ENCODE peak calls at places on chromosomes 11 and 22, in seven cellular contexts. J is mesendoderm, Z is body of pancreas, E is hepatocyte, V is neuronal stem cell, U is ovary, H is heart right ventricle. M is an unnamed sample.

GRCh38 chr11:9120659-9121350 is 29.4 kb upstream of the SCUBE2 start:
- DNase-seq in J (peak), Z (no peak), E (no peak), V (peak), U (no peak), H (no peak), M (peak)

GRCh38 chr11:115985896-115986295 is 481.7 kb upstream of the CADM1 start:
- DNase-seq in J (no peak), Z (no peak), E (no peak), V (no peak), U (no peak), H (no peak), M (no peak)

GRCh38 chr11:57054782-57055181 is 66.1 kb downstream of the OR5AK2 start:
- DNase-seq in J (no peak), Z (no peak), E (no peak), V (no peak), U (no peak), H (no peak), M (no peak)

GRCh38 chr11:22567759-22568158 is 57.9 kb downstream of the FANCF start:
- DNase-seq in J (no peak), Z (no peak), E (no peak), V (no peak), U (no peak), H (no peak), M (no peak)

GRCh38 chr11:96424693-96425092 is 34.9 kb downstream of the JRKL start:
- DNase-seq in J (peak), Z (no peak), E (no peak), V (no peak), U (no peak), H (no peak), M (no peak)

GRCh38 chr22:42273855-42274451 is 3.5 kb upstream of the TCF20 start:
- DNase-seq in J (peak), Z (no peak), E (no peak), V (no peak), U (no peak), H (no peak), M (peak)

GRCh38 chr11:2468363-2469240 is 23.8 kb downstream of the KCNQ1 start:
- DNase-seq in J (no peak), Z (no peak), E (peak), V (no peak), U (no peak), H (no peak), M (no peak)

GRCh38 chr22:17781319-17782031 is 7.2 kb upstream of the BID start:
- DNase-seq in J (no peak), Z (peak), E (peak), V (no peak), U (no peak), H (no peak), M (no peak)

GRCh38 chr11:8006349-8006977 is 19.3 kb downstream of the EIF3F start:
- DNase-seq in J (peak), Z (peak), E (peak), V (peak), U (peak), H (peak), M (peak)

GRCh38 chr11:59707371-59707770 is 6.3 kb downstream of the OR10V1 start:
- DNase-seq in J (no peak), Z (no peak), E (no peak), V (no peak), U (no peak), H (no peak), M (no peak)

GRCh38 chr11:105786766-105787165 is 176.9 kb downstream of the GRIA4 start:
- DNase-seq in J (no peak), Z (no peak), E (no peak), V (no peak), U (no peak), H (no peak), M (no peak)

GRCh38 chr11:82763167-82763566 is 29.5 kb upstream of the FAM181B start:
- DNase-seq in J (no peak), Z (no peak), E (no peak), V (no peak), U (no peak), H (no peak), M (no peak)

GRCh38 chr22:43201486-43202219 is 14.7 kb upstream of the TTLL12 start:
- DNase-seq in J (no peak), Z (no peak), E (no peak), V (no peak), U (no peak), H (no peak), M (no peak)

GRCh38 chr11:121722431-121723256 is 269.9 kb upstream of the SORL1-AS1 start:
- DNase-seq in J (peak), Z (peak), E (peak), V (peak), U (peak), H (peak), M (peak)

GRCh38 chr22:26552466-26552865 is 37.5 kb downstream of the TPST2 start:
- DNase-seq in J (no peak), Z (no peak), E (no peak), V (no peak), U (no peak), H (no peak), M (no peak)

GRCh38 chr11:65502274-65502851 is 3.5 kb downstream of the MALAT1 start:
- DNase-seq in J (peak), Z (no peak), E (no peak), V (no peak), U (no peak), H (no peak), M (no peak)

GRCh38 chr22:34688825-34689224 is 377.1 kb upstream of the ISX start:
- DNase-seq in J (peak), Z (no peak), E (no peak), V (no peak), U (no peak), H (no peak), M (no peak)

GRCh38 chr11:28547395-28547794 is 439.2 kb downstream of the METTL15 start:
- DNase-seq in J (no peak), Z (no peak), E (no peak), V (no peak), U (no peak), H (no peak), M (no peak)

GRCh38 chr22:24066260-24066659 is 55.2 kb downstream of the CABIN1 start:
- DNase-seq in J (no peak), Z (no peak), E (no peak), V (no peak), U (no peak), H (peak), M (no peak)

GRCh38 chr22:22450343-22450839 is 58.2 kb downstream of the ZNF280B start:
- DNase-seq in J (no peak), Z (peak), E (no peak), V (no peak), U (no peak), H (peak), M (no peak)

GRCh38 chr22:24428751-24429410 is 1.5 kb downstream of the ADORA2A start:
- DNase-seq in J (no peak), Z (no peak), E (no peak), V (no peak), U (no peak), H (no peak), M (no peak)

GRCh38 chr22:21837184-21837979 is 30.1 kb downstream of the MAPK1 start:
- DNase-seq in J (peak), Z (peak), E (peak), V (peak), U (no peak), H (peak), M (no peak)

GRCh38 chr22:36238348-36239149 is 778 bp downstream of the APOL2 start:
- DNase-seq in J (no peak), Z (peak), E (peak), V (no peak), U (no peak), H (no peak), M (peak)

GRCh38 chr11:130771708-130772107 is 144.6 kb downstream of the SNX19 start:
- DNase-seq in J (no peak), Z (peak), E (no peak), V (no peak), U (no peak), H (no peak), M (no peak)

GRCh38 chr11:117970400-117971024 is 15.7 kb upstream of the IL10RA start:
- DNase-seq in J (no peak), Z (peak), E (no peak), V (no peak), U (no peak), H (no peak), M (no peak)

GRCh38 chr11:12245549-12245986 is 131.8 kb upstream of the PARVA start:
- DNase-seq in J (no peak), Z (peak), E (no peak), V (no peak), U (no peak), H (no peak), M (no peak)

GRCh38 chr22:46172522-46172921 is 22.2 kb downstream of the PPARA start:
- DNase-seq in J (no peak), Z (peak), E (no peak), V (no peak), U (no peak), H (no peak), M (no peak)

GRCh38 chr11:100863080-100863581 is 176.0 kb downstream of the ARHGAP42 start:
- DNase-seq in J (peak), Z (peak), E (peak), V (peak), U (no peak), H (peak), M (no peak)

GRCh38 chr11:940496-941135 is 14.9 kb downstream of the AP2A2 start:
- DNase-seq in J (no peak), Z (no peak), E (no peak), V (no peak), U (no peak), H (no peak), M (no peak)

GRCh38 chr11:126564588-126564987 is 209.1 kb downstream of the ST3GAL4 start:
- DNase-seq in J (peak), Z (no peak), E (no peak), V (no peak), U (no peak), H (no peak), M (peak)

GRCh38 chr11:129374081-129374992 is 1.3 kb upstream of the BARX2 start:
- DNase-seq in J (peak), Z (no peak), E (no peak), V (peak), U (no peak), H (no peak), M (peak)

GRCh38 chr11:71342951-71343827 is 90.8 kb upstream of the SHANK2 start:
- DNase-seq in J (peak), Z (peak), E (peak), V (peak), U (no peak), H (no peak), M (peak)

DNA sequence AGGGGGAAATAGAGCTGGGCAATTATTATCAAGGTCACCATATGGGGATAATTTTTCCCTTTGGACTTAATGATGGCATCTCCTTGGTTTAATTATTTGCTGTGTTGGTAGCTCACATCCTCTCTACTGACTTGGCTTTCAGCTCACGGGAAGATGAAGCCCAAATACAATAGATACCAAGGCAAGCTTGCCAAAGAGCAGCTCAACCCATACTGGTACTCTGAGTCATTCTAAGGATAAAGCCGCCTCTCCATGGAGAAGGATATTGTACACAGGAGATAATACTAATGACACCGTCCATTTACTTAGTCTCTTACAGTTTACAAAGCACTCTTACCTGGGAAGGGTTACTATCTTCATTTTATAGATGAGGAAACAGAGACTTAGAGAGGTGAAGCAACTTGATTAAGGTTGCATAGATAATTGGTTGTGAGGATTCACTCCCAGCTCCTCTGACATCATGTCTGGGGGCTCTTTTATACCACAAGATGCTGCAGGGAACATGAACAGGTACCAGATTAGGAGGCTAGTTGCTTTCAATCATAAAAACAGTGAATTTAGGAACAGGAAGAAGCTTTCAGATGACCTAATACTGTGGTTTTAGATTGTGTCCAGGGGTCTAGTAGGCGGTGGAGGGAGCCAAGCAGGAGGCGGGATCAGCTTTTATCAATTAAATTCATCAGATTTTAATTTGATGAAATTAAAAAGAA is 48.3 kb upstream of the PICALM start:
- DNase-seq in J (no peak), Z (no peak), E (peak), V (no peak), U (no peak), H (no peak), M (no peak)
- H3K27ac ChIP-seq in J (no peak), Z (peak), E (no peak), V (no peak), U (no peak), H (no peak), M (no peak)

DNA sequence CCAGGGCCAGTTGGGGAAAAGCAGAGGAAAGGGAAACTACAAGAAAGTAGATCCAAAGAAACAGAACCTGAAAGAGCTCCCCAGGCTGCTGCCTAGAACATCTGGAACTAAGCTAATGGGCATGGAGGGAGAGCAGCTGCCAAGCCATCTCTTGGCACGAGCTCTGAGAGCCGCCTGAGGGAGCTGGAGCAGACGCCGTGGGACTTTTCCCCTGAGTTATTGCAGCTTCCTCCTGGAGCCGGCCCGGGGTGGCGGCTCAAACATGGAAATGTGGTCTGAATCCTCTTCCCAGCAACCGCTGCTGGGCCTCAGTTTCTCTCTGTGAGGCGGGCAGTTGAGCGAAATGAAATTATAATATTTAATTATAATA is 41.8 kb downstream of the LIF start:
- DNase-seq in J (no peak), Z (no peak), E (peak), V (no peak), U (peak), H (no peak), M (no peak)
- H3K27ac ChIP-seq in J (no peak), Z (peak), E (peak), V (no peak), U (peak), H (no peak), M (no peak)

DNA sequence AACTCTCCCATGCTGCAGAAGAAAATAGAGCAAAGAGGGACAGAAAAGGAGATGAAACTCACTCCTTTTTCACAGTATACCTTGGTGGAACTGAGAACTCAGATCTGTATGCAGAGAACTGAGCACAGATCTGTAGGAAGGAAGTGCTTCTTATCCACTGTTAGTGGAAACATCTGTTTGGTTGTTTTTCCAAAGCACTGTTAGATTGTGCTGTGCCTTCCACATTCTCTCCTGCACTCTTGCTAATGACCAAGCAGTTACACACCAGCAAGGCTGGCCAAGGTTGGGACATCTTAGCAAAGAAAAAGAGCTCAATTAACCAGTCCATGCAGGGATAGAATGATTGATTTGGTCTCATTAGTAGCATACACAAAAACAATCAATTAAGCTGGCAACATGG is 20.1 kb upstream of the SIK2 start:
- DNase-seq in J (no peak), Z (no peak), E (no peak), V (no peak), U (no peak), H (no peak), M (no peak)
- H3K27ac ChIP-seq in J (no peak), Z (no peak), E (no peak), V (no peak), U (peak), H (no peak), M (no peak)

GRCh38 chr11:64291746-64292457 is 800 bp downstream of the KCNK4 start:
- DNase-seq in J (no peak), Z (no peak), E (no peak), V (no peak), U (no peak), H (no peak), M (no peak)
- H3K27ac ChIP-seq in J (no peak), Z (no peak), E (no peak), V (no peak), U (no peak), H (no peak), M (no peak)

GRCh38 chr11:114080219-114080618 is 20.7 kb downstream of the ZBTB16 start:
- DNase-seq in J (no peak), Z (peak), E (no peak), V (no peak), U (peak), H (no peak), M (no peak)
- H3K27ac ChIP-seq in J (no peak), Z (peak), E (peak), V (no peak), U (peak), H (peak), M (no peak)

DNA sequence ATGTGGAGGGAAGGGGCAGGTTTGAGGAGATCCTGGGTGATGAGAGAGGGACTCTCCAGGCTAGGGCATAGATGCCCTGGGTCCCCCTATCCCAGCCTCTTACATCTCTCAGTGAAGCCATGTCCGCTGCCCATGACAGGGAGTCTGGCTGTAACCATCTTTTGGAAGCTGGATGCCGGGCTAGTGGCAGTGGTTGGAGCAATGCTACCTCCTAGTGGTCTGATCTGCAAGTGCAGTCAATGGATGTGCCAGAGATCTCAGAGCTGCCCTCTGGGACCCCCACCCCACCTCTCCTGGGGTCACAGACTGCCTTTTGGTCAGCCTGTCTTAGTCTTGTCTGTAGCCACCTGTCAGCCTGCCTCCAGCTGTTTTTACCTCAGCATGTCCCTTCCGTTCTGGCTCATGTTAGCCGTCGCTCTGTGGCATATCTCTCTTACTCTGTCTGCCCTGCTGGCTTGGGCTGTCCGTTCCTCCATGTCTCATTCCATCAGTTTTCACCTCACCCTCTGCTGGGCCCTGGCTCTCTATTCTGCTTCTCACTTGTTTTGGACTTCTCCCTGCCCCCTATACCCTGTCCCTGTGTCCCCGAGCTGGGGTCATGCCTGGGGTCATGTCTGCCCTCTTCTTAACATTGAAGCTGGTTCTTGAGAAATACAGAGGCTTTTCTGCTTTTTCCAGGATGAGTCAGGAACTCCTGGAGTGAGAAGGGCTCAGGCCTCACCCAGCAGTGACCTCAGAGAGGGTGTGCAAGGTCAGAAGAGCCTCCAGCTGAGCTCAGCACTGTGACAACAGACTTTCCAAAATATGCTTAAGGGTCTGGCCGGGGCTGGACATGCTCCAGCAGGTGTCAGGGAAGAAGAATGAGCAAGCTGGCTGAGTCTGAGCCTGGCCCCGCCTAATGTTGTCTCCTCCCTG is 52.0 kb upstream of the THY1 start:
- DNase-seq in J (peak), Z (peak), E (peak), V (peak), U (peak), H (peak), M (peak)
- H3K27ac ChIP-seq in J (no peak), Z (no peak), E (no peak), V (no peak), U (no peak), H (no peak), M (no peak)

GRCh38 chr11:113385749-113386148 is 1.8 kb upstream of the ANKK1 start:
- DNase-seq in J (no peak), Z (no peak), E (no peak), V (no peak), U (no peak), H (no peak), M (no peak)
- H3K27ac ChIP-seq in J (no peak), Z (no peak), E (no peak), V (no peak), U (no peak), H (no peak), M (no peak)

M was measured in H9.